ENCODE peak calls at places on chromosomes 3 and 15, in seven cellular contexts. D is right lobe of liver, G is WTC11, C is psoas muscle, B is AG10803, Q is foreskin fibroblast, W is ovary. V is an unnamed sample.

GRCh38 chr3:67790043-67790442 is 135.6 kb upstream of the SUCLG2 start:
- DNase-seq in W (no peak), D (no peak), C (no peak), Q (peak; percentile 32), B (peak; percentile 49), G (peak; percentile 75), V (peak; percentile 47)

GRCh38 chr3:185995352-185995751 is 57.5 kb upstream of the TRA2B start:
- DNase-seq in G (no peak), B (peak; percentile 67), Q (peak; percentile 55), W (no peak), D (no peak), C (no peak), V (peak; percentile 81)

GRCh38 chr3:105823149-105823866 is 45.5 kb downstream of the CBLB start:
- DNase-seq in G (no peak), D (no peak), B (peak; percentile 87), C (no peak), W (no peak), Q (peak; percentile 84), V (peak; percentile 92)

GRCh38 chr3:14241716-14242115 is 63.1 kb downstream of the LSM3 start:
- DNase-seq in G (no peak), B (no peak), Q (no peak), C (no peak), W (no peak), D (no peak), V (no peak)

GRCh38 chr3:128497305-128498126 is 4.5 kb upstream of the GATA2 start:
- DNase-seq in B (no peak), C (peak; percentile 74), W (peak; percentile 74), D (peak; percentile 69), Q (no peak), G (peak; percentile 93), V (peak; percentile 50)

GRCh38 chr3:184466413-184466960 is 86.6 kb downstream of the CHRD start:
- DNase-seq in Q (peak; percentile 64), C (peak; percentile 63), G (no peak), B (peak; percentile 66), D (no peak), W (peak; percentile 76), V (no peak)

GRCh38 chr3:52397676-52398399 is 47.1 kb downstream of the SEMA3G start:
- DNase-seq in D (peak; percentile 45), B (peak; percentile 6), Q (no peak), W (peak; percentile 16), C (peak; percentile 36), G (no peak), V (no peak)

GRCh38 chr3:57729339-57730039 is 26.6 kb upstream of the SLMAP start:
- DNase-seq in D (no peak), G (no peak), C (no peak), W (no peak), Q (no peak), B (peak; percentile 73), V (peak; percentile 22)

GRCh38 chr3:16587047-16587702 is 18.0 kb downstream of the DAZL start:
- DNase-seq in G (no peak), W (no peak), D (no peak), Q (no peak), C (no peak), B (no peak), V (peak; percentile 24)

GRCh38 chr3:183591881-183592521 is 36.5 kb upstream of the KLHL6 start:
- DNase-seq in B (peak; percentile 13), Q (no peak), W (no peak), G (no peak), D (no peak), C (no peak), V (peak; percentile 9)

GRCh38 chr3:65347166-65347565 is 659.4 kb upstream of the ADAMTS9 start:
- DNase-seq in W (no peak), Q (no peak), B (no peak), C (no peak), G (no peak), D (no peak), V (no peak)

GRCh38 chr3:11847035-11847394 is 330 bp upstream of the TAMM41 start:
- DNase-seq in Q (no peak), W (no peak), C (no peak), G (no peak), B (no peak), D (no peak), V (no peak)

GRCh38 chr3:36418296-36418695 is 38.0 kb downstream of the STAC start:
- DNase-seq in B (peak; percentile 15), D (no peak), C (no peak), Q (no peak), G (no peak), W (no peak), V (no peak)

GRCh38 chr3:47643092-47643491 is 64.4 kb upstream of the CSPG5 start:
- DNase-seq in B (no peak), G (no peak), C (no peak), W (no peak), D (no peak), Q (no peak), V (no peak)

GRCh38 chr3:146382386-146382785 is 87.0 kb downstream of the PLSCR2 start:
- DNase-seq in G (peak; percentile 20), B (no peak), W (no peak), C (no peak), D (no peak), Q (peak; percentile 23), V (peak; percentile 19)

GRCh38 chr3:29694783-29695182 is 413.9 kb downstream of the RBMS3 start:
- DNase-seq in Q (peak; percentile 86), C (no peak), B (peak; percentile 99), G (no peak), D (no peak), W (no peak), V (peak; percentile 93)

GRCh38 chr15:62549345-62549970 is 384.4 kb upstream of the C2CD4B start:
- DNase-seq in B (no peak), W (no peak), C (no peak), Q (no peak), D (no peak), G (peak; percentile 54), V (peak; percentile 26)

GRCh38 chr15:85362436-85363048 is 17.9 kb upstream of the AKAP13 start:
- DNase-seq in D (no peak), W (no peak), G (no peak), Q (no peak), B (no peak), C (no peak), V (no peak)
- TF ChIP-seq CTCF in D (no peak), W (no peak), G (no peak), Q (no peak), B (no peak), C (no peak), V (no peak)

DNA sequence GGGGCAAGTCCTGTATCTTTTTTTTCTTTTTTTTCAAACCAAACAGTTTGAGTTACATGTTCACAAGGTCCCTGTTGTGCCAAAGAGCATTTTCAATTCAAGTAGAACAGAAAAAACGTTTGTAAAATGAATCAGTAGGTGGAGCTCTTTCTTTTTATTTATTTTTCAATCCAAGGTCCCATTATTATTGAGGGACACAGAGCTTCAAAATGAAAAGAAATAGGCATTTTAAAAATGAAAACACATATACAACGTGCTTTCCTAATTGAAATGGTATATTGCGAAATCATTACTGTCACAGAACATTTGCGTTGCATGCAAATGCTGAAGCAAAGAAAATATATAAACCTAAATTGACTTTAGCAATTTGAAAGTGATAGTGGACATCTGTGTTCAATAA is 711.0 kb downstream of the MECOM start:
- DNase-seq in C (no peak), W (no peak), G (no peak), B (peak; percentile 42), D (no peak), Q (peak; percentile 36), V (peak; percentile 3)
- TF ChIP-seq CTCF in C (no peak), W (no peak), G (no peak), B (peak; percentile 46), D (no peak), Q (peak; percentile 21), V (peak; percentile 64)

GRCh38 chr3:119829431-119829830 is 47.5 kb downstream of the NR1I2 start:
- DNase-seq in D (no peak), W (no peak), C (no peak), Q (no peak), B (no peak), G (no peak), V (no peak)

GRCh38 chr3:119834754-119835365 is 53.0 kb downstream of the NR1I2 start:
- DNase-seq in W (no peak), B (no peak), D (no peak), C (no peak), Q (no peak), G (no peak), V (no peak)

GRCh38 chr3:119827209-119827608 is 45.3 kb downstream of the NR1I2 start:
- DNase-seq in D (no peak), B (no peak), C (no peak), G (no peak), Q (no peak), W (no peak), V (no peak)

GRCh38 chr3:119831941-119832371 is 50.1 kb downstream of the NR1I2 start:
- DNase-seq in D (no peak), B (peak; percentile 68), C (no peak), G (no peak), Q (peak; percentile 45), W (no peak), V (peak; percentile 85)

DNA sequence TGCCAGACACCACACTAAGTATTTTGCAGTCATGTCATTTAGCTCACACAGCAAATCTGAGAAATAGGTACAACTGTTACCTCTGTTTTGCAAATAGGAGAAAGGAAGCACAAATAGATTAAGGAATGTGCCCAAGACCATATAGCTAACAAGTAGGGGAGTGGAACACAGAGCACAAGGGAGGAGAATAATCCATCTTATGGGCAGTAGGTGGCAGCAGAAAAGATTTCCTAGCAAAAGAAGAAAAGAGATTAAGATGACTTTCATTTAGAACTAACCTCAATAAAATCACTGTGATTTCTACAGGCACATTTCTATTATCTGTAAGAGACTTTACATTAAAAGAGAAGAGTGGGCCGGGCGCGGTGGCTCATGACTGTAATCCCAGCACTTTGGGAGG is 49.1 kb downstream of the NR1I2 start:
- DNase-seq in D (no peak), Q (no peak), G (no peak), C (no peak), B (no peak), W (no peak), V (peak; percentile 17)
- TF ChIP-seq CTCF in D (peak; percentile 29), Q (peak; percentile 16), G (no peak), C (no peak), B (peak; percentile 16), W (no peak), V (peak; percentile 62)

GRCh38 chr3:154324919-154325318 is 632 bp upstream of the DHX36 start:
- DNase-seq in D (no peak), G (no peak), B (no peak), Q (no peak), W (no peak), C (no peak), V (no peak)

GRCh38 chr3:154327871-154328270 is 3.6 kb upstream of the DHX36 start:
- DNase-seq in W (no peak), G (no peak), Q (no peak), D (no peak), C (no peak), B (no peak), V (no peak)

DNA sequence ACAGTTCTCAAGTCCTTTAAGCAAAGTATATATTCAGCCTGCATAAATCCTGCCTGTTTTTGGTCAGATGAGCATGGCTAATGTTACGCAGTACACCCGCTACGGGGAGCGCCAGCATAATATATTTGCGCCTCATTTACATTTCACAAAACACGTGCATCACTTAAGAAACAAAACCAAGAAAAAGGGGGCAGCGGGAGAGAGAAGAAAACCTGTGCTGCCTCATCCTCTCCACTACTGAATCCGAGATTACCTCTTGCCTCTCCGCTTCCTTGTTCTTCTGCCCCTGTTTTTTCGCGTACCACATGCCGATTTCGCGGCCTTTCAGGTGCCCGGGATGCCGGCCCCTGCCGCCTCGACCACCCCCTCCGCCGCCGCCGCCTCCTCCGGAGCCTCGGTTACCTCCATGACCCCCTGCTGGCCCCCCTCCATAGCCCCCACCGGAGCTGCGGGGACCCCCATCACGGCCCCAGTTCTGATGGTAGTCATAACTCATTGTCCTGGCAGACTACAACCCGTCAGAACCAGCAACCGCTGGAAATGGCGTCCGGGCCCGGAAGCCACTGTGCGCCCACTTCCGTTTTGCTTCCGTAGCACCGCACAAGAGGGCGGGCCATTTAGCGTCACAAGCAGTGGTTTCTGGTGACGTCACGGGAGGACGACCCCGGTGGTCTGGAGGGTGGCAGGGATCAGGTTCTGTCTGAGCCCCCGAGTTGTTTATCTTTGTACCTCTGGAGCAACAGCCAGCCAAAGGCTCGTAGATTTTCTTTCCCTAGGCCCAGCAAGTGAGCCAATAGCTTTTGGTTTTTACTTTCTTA is at the start of gene DHX36:
- DNase-seq in Q (peak; percentile 87), D (peak; percentile 89), C (peak; percentile 94), W (peak; percentile 94), B (peak; percentile 89), G (peak; percentile 96), V (peak; percentile 84)
- TF ChIP-seq CTCF in Q (no peak), D (no peak), C (no peak), W (no peak), B (no peak), G (no peak), V (no peak)